ENCODE peak calls at places on chromosomes 11 and 22, in four cellular contexts. T, N, Y and W are unnamed samples. For H3K9me3, the result is how much of the 10 kb centered on the place peaks cover.

GRCh38 chr11:59857444-59858434 is 8.5 kb downstream of the TCN1 start:
- DNase-seq in T (no peak), N (no peak), Y (no peak), W (no peak)

GRCh38 chr11:130337281-130338089 is 22.8 kb upstream of the ZBTB44 start:
- DNase-seq in T (no peak), N (no peak), Y (no peak), W (no peak)

GRCh38 chr22:46040471-46041465 is 63.8 kb upstream of the WNT7B start:
- DNase-seq in T (peak), N (no peak), Y (no peak), W (no peak)

GRCh38 chr22:42967005-42967404 is 47.9 kb downstream of the PACSIN2 start:
- DNase-seq in T (no peak), N (no peak), Y (no peak), W (no peak)

GRCh38 chr11:125645871-125646270 is 20.9 kb downstream of the CHEK1 start:
- DNase-seq in T (no peak), N (no peak), Y (no peak), W (no peak)

GRCh38 chr11:69682221-69682620 is 7.1 kb upstream of the LTO1 start:
- DNase-seq in T (no peak), N (no peak), Y (no peak), W (no peak)

GRCh38 chr11:64673279-64673678 is 49.7 kb downstream of the NRXN2 start:
- DNase-seq in T (no peak), N (no peak), Y (no peak), W (no peak)

GRCh38 chr22:24181088-24181995 is at the start of gene SUSD2:
- DNase-seq in T (no peak), N (no peak), Y (peak), W (no peak)

GRCh38 chr11:100546714-100547113 is 140.4 kb upstream of the ARHGAP42 start:
- DNase-seq in T (no peak), N (no peak), Y (peak), W (no peak)

GRCh38 chr22:48490513-48491411 is 1336.9 kb downstream of the BRD1 start:
- DNase-seq in T (no peak), N (no peak), Y (no peak), W (no peak)

GRCh38 chr22:29751139-29751538 is 15.7 kb downstream of the ZMAT5 start:
- DNase-seq in T (no peak), N (no peak), Y (no peak), W (no peak)

GRCh38 chr11:10604340-10604748 is 35.9 kb upstream of the LYVE1 start:
- DNase-seq in T (no peak), N (peak), Y (peak), W (peak)

GRCh38 chr11:19220903-19221682 is 19.3 kb upstream of the CSRP3 start:
- DNase-seq in T (no peak), N (no peak), Y (no peak), W (peak)

GRCh38 chr11:111792955-111793500 is 26.8 kb upstream of the PPP2R1B start:
- DNase-seq in T (no peak), N (no peak), Y (no peak), W (no peak)

GRCh38 chr11:36155770-36156485 is 133.3 kb downstream of the COMMD9 start:
- DNase-seq in T (no peak), N (no peak), Y (no peak), W (no peak)

GRCh38 chr11:123521930-123522329 is 91.9 kb downstream of the GRAMD1B start:
- DNase-seq in T (no peak), N (no peak), Y (no peak), W (no peak)

GRCh38 chr22:44860311-44860710 is 107.9 kb downstream of the ARHGAP8 start:
- DNase-seq in T (no peak), N (no peak), Y (no peak), W (no peak)

GRCh38 chr11:116193321-116194114 is 579.3 kb downstream of the BUD13 start:
- DNase-seq in T (peak), N (no peak), Y (peak), W (peak)

GRCh38 chr11:74696932-74697687 is 34.1 kb downstream of the CHRDL2 start:
- DNase-seq in T (peak), N (peak), Y (peak), W (peak)

GRCh38 chr11:693415-693831 is 1.6 kb downstream of the DEAF1 start:
- DNase-seq in T (no peak), N (no peak), Y (no peak), W (no peak)

GRCh38 chr11:12827929-12828812 is 153.9 kb downstream of the TEAD1 start:
- DNase-seq in T (peak), N (peak), Y (peak), W (no peak)

GRCh38 chr11:96317576-96317975 is 25.4 kb downstream of the MAML2 start:
- DNase-seq in T (no peak), N (no peak), Y (no peak), W (no peak)

GRCh38 chr22:21948390-21948789 is 4.3 kb downstream of the PPM1F start:
- DNase-seq in T (no peak), N (no peak), Y (no peak), W (no peak)

GRCh38 chr11:1053121-1053901 is 16.8 kb upstream of the MUC6 start:
- DNase-seq in T (no peak), N (no peak), Y (peak), W (no peak)

GRCh38 chr11:10429526-10429925 is 25.5 kb upstream of the AMPD3 start:
- DNase-seq in T (no peak), N (no peak), Y (no peak), W (no peak)

GRCh38 chr22:27453688-27454087 is 347.9 kb downstream of the MN1 start:
- DNase-seq in T (no peak), N (no peak), Y (no peak), W (no peak)

GRCh38 chr11:34627197-34627596 is 6.3 kb downstream of the EHF start:
- DNase-seq in T (no peak), N (no peak), Y (no peak), W (no peak)

GRCh38 chr22:46369716-46370583 is 34.4 kb downstream of the TRMU start:
- DNase-seq in T (peak), N (no peak), Y (no peak), W (no peak)

GRCh38 chr11:121312483-121312882 is 19.9 kb downstream of the SC5D start:
- DNase-seq in T (no peak), N (no peak), Y (no peak), W (no peak)

GRCh38 chr11:124194696-124195418 is 11.7 kb downstream of the OR10D3 start:
- DNase-seq in T (no peak), N (no peak), Y (peak), W (peak)

GRCh38 chr11:75667831-75668507 is 869 bp downstream of the MAP6 start:
- DNase-seq in T (peak), N (no peak), Y (peak), W (no peak)

GRCh38 chr11:112266410-112266778 is 5.7 kb upstream of the PLET1 start:
- DNase-seq in T (no peak), N (no peak), Y (no peak), W (no peak)

DNA sequence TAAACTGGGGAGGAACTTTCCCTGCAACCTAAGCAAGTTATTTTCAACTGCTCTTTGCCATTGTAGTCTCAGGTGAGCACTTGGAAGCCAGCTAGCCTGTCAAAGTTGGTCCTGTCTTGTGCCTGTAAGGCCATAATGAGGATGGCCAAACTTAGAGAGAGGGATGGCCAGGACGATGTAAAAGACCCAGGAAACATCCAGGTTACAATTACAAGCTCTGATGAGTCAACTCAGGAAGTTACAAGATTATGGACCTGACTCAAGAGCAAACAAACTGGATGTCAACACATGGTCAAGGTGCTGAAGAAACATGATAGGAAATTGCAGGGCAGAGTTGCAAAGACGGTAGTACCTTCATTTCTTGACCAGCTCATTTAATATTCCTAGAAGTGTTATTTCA is 1.6 kb downstream of the GTPBP1 start:
- DNase-seq in T (no peak), N (no peak), Y (no peak), W (no peak)
- H3K4me3 ChIP-seq in T (peak), N (peak), Y (peak), W (peak)

GRCh38 chr11:37390566-37390965 is 792.5 kb upstream of the RAG2 start:
- DNase-seq in T (no peak), N (no peak), Y (no peak), W (no peak)

DNA sequence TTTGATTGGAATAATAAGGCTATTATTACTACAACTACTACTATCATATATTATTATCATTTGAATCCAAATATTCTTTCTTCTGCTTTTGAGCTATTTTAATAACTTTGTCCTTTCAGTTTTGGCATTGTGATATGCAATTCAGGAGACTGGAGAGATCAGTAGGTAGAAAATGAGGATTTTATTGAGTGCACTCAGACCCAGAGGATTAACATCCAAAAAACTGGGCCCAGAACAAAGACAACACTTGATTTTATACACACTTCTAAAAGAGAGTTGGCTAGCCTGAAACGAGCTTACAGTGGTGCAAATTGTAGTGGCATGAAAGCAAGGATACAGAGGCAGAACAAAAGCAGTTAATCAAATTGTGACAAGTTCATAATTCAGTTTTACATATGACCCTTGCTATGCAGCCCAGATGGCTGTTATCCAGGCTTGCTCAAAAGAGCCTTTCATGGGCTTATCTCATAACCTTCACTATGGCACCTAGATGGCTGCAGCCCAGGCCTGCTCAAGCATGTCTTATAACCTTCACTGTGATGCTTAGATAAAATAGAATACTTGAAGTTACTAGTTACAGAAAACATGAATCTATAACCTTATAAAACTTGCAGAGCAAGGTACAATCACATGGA is 796.3 kb upstream of the RAG2 start:
- DNase-seq in T (no peak), N (no peak), Y (no peak), W (no peak)
- H3K9me3 ChIP-seq in T (under half), N (under half), Y (under half), W (under half)

GRCh38 chr22:50306753-50307749 is at the start of gene PLXNB2:
- DNase-seq in T (peak), N (peak), Y (peak), W (peak)

GRCh38 chr22:50309601-50309991 is 2.1 kb upstream of the PLXNB2 start:
- DNase-seq in T (no peak), N (no peak), Y (no peak), W (no peak)

GRCh38 chr22:50308986-50309600 is 1.6 kb upstream of the PLXNB2 start:
- DNase-seq in T (no peak), N (no peak), Y (no peak), W (no peak)

GRCh38 chr22:50308597-50308935 is 1.1 kb upstream of the PLXNB2 start:
- DNase-seq in T (no peak), N (peak), Y (peak), W (peak)

DNA sequence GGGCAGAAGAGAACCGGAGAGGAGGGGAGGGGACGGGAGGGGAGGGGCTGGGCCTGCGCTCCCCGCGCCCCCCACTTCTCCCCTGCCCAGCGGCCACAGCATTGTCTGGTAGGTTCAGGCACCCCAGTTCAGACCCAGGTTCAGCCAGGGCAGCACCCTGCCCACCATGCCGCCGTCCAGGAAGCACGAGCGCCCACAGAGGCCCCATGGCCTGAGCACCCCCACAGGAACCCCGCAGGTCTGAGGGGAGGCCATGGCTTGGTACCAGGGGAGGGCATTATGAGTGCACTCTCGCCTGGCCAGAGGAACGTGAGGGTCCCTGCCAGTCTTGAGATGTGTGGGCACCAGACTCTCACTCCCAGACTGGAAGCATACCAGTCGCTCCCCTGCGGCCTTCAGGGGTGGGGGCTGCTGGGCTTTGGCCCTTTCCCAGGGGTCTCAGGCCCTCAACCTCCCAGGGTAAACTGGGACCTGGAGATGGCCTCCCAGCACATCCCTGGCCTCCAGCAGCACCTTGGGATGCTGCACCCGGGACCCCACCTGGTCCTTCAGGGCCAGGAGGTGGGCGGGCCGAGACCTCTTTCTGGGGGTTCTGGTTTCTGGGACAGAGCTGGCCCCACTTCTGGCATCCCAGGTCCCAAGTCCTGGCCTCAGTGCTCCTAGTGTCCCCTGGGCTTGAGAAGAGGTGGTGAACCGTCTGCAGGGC is 598 bp upstream of the PLXNB2 start:
- DNase-seq in T (peak), N (no peak), Y (no peak), W (no peak)
- H3K4me3 ChIP-seq in T (no peak), N (no peak), Y (no peak), W (no peak)

DNA sequence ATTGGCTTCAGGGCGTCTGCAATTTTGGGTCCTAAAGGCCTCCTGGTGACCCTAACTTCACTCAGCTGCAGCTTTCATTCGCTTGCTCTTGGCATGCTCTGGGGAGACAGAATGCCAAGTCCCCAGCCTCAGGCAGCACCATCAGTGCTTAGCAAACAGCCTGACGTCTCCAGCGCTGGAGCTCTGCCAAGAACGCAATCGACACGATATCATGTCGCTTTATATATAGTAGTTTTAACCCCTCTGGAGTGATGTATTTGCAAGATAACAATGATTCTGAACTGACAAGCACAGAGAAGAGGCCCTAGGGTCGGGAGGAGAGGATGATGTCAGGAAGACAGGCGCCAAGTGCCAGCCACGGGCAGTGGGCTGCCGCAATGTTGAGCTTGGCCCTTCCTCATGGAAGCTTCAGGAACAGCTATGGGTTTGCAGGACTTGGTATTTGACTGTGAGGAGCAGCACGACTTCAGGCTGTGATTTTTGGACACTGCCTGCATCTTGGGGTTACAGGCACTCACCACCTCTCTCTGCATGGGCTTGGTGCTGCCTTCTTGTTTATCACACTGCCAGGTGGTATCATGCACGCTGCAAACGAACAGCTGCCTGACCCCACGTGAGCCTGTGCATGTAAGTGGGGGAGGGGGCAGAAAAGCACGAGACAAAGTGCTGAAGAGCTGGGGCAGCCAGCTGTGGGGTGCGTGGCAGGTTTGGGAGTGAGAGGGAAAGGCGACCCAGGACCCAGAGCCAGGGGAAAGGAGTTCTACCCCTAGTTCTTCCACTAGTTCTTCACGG is 26.1 kb downstream of the B3GAT1 start:
- DNase-seq in T (no peak), N (no peak), Y (no peak), W (no peak)
- H3K9me3 ChIP-seq in T (under half), N (under half), Y (under half), W (under half)

DNA sequence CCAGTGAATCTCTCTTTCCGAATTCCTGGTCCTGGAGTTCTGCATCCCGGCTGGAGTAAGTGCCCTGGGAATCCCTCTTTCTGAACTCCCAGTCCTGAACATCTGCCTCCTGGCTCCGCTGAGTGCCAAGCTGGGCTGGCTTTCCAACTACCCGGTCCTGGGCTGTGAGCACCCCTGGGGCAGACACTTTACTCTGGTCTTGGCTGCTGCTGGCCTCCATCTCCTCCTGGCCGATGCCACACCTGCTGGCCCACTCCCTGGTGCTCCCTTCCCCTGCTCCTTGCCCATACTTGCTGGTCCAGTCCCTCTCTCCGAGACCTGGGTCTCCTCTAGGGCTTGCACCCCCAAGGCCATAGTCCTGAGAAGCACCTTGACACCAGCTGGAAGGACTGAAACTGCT is 14.7 kb downstream of the TNKS1BP1 start:
- DNase-seq in T (peak), N (no peak), Y (no peak), W (no peak)
- H3K4me3 ChIP-seq in T (no peak), N (no peak), Y (no peak), W (no peak)